ENCODE peak calls at places on chromosome 1, in ten cellular contexts. C is hepatic stellate cell; M is activated T-cell treated with anti-CD3 and anti-CD28 coated beads, Interleukin-2, amount 50 U/mL, for 72 hours; A is adipocyte; F is HCT116; K is CD8-positive, alpha-beta memory T cell; Z is amniotic stem cell; J is RPMI7951; G is GM12892; V is stimulated activated CD4-positive, alpha-beta T cell treated with anti-CD3 and anti-CD28 coated beads, TNF-alpha, amount 100 ng/mL, for 1 hour. N is an unnamed sample.

GRCh38 chr1:147478556-147478955 is 62.7 kb upstream of the BCL9 start:
- DNase-seq in M (no peak), K (no peak), C (no peak), F (no peak), Z (no peak), J (peak), G (no peak), A (no peak), V (no peak), N (no peak)

GRCh38 chr1:233909195-233909594 is 4.7 kb downstream of the SLC35F3 start:
- DNase-seq in K (no peak), J (peak), G (no peak), C (no peak), A (no peak), Z (no peak), M (no peak), F (peak), V (no peak), N (no peak)

GRCh38 chr1:94974824-94975223 is 47.9 kb upstream of the CNN3 start:
- DNase-seq in Z (peak), F (no peak), G (no peak), M (no peak), C (peak), K (no peak), J (peak), A (peak), V (no peak), N (peak)

GRCh38 chr1:169796411-169796810 is 1.7 kb upstream of the METTL18 start:
- DNase-seq in G (no peak), A (no peak), M (no peak), J (no peak), K (no peak), F (no peak), V (no peak), C (no peak), Z (no peak), N (no peak)

GRCh38 chr1:198903203-198903602 is 264.4 kb downstream of the PTPRC start:
- DNase-seq in V (no peak), Z (no peak), A (peak), M (no peak), G (no peak), C (no peak), J (no peak), K (no peak), F (no peak), N (no peak)

GRCh38 chr1:59738152-59738551 is 76.6 kb upstream of the HOOK1 start:
- DNase-seq in V (no peak), M (no peak), F (no peak), C (peak), G (no peak), Z (peak), J (peak), K (no peak), A (peak), N (no peak)

GRCh38 chr1:62232885-62233284 is 38.2 kb downstream of the L1TD1 start:
- DNase-seq in K (no peak), M (no peak), Z (no peak), V (no peak), J (peak), C (no peak), G (no peak), A (no peak), F (no peak), N (no peak)

GRCh38 chr1:100927276-100927675 is 31.4 kb downstream of the SLC30A7 start:
- DNase-seq in J (no peak), Z (no peak), A (no peak), F (no peak), K (no peak), V (no peak), C (no peak), G (no peak), M (peak), N (no peak)

GRCh38 chr1:6026095-6026809 is 19.4 kb upstream of the KCNAB2 start:
- DNase-seq in M (peak), C (peak), A (peak), Z (no peak), F (peak), K (peak), V (peak), J (peak), G (peak), N (no peak)

GRCh38 chr1:150012611-150013010 is 2.1 kb upstream of the OTUD7B start:
- DNase-seq in V (no peak), C (no peak), K (no peak), A (no peak), Z (no peak), F (no peak), G (no peak), J (peak), M (no peak), N (no peak)

GRCh38 chr1:181587870-181588438 is 104.6 kb downstream of the CACNA1E start:
- DNase-seq in F (no peak), K (no peak), V (no peak), J (no peak), Z (no peak), C (no peak), G (peak), M (no peak), A (no peak), N (no peak)